ENCODE peak calls at places on chromosomes 4 and X, in nine cellular contexts. Y, F, D, U, L, R, J, K and S are unnamed samples.

GRCh38 chr4:185587444-185588161 is 52.3 kb upstream of the PDLIM3 start:
- DNase-seq in U (peak), K (no peak), R (no peak), D (no peak), L (no peak), F (no peak), Y (no peak), J (no peak), S (peak)

GRCh38 chr4:40946652-40947051 is 196.9 kb downstream of the NSUN7 start:
- DNase-seq in R (no peak), D (no peak), U (no peak), K (no peak), J (no peak), L (no peak), F (no peak), Y (no peak), S (no peak)

GRCh38 chr4:48792348-48793006 is 12.4 kb upstream of the FRYL start:
- DNase-seq in R (no peak), J (no peak), D (no peak), L (no peak), K (no peak), U (no peak), Y (no peak), F (no peak), S (no peak)

GRCh38 chrX:16113978-16114554 is 9.3 kb upstream of the GRPR start:
- DNase-seq in J (no peak), U (no peak), D (no peak), Y (no peak), R (no peak), L (no peak), K (no peak), F (no peak), S (no peak)

GRCh38 chrX:138128025-138128671 is 562.2 kb downstream of the ZIC3 start:
- DNase-seq in Y (no peak), J (peak), F (no peak), D (no peak), K (no peak), L (peak), R (peak), U (no peak), S (peak)

GRCh38 chrX:9656871-9657270 is 108.8 kb downstream of the GPR143 start:
- DNase-seq in R (no peak), D (no peak), U (no peak), J (peak), L (no peak), Y (no peak), F (no peak), K (no peak), S (no peak)

GRCh38 chr4:148651991-148652390 is 209.8 kb upstream of the NR3C2 start:
- DNase-seq in Y (no peak), U (no peak), L (no peak), K (no peak), F (no peak), R (no peak), J (peak), D (no peak), S (no peak)

GRCh38 chrX:150316564-150316963 is 46.6 kb upstream of the MAMLD1 start:
- DNase-seq in Y (no peak), U (no peak), L (no peak), D (peak), F (peak), J (no peak), R (no peak), K (no peak), S (no peak)

GRCh38 chr4:6657242-6658203 is 17.0 kb downstream of the MRFAP1 start:
- DNase-seq in L (no peak), Y (no peak), U (no peak), F (no peak), R (no peak), J (no peak), D (no peak), K (no peak), S (no peak)

GRCh38 chr4:52968696-52969095 is 106.6 kb downstream of the RASL11B start:
- DNase-seq in D (no peak), R (no peak), F (no peak), Y (no peak), K (no peak), L (no peak), U (no peak), J (no peak), S (no peak)

GRCh38 chr4:68176500-68176899 is 46.8 kb upstream of the TMPRSS11F start:
- DNase-seq in F (no peak), R (no peak), Y (no peak), L (no peak), K (no peak), U (no peak), D (no peak), J (peak), S (no peak)

GRCh38 chr4:155703486-155704227 is 37.0 kb downstream of the GUCY1A1 start:
- DNase-seq in L (no peak), D (no peak), F (no peak), J (peak), K (no peak), R (no peak), Y (no peak), U (no peak), S (no peak)

GRCh38 chrX:46333550-46333949 is 211.7 kb downstream of the ZNF674 start:
- DNase-seq in J (peak), Y (no peak), U (no peak), F (no peak), L (no peak), R (no peak), D (no peak), K (peak), S (no peak)

GRCh38 chrX:115968436-115969252 is 201.9 kb upstream of the AGTR2 start:
- DNase-seq in D (peak), F (peak), R (peak), K (no peak), U (no peak), Y (no peak), L (no peak), J (no peak), S (peak)

GRCh38 chr4:2686379-2687265 is 69.5 kb downstream of the TNIP2 start:
- DNase-seq in F (no peak), L (no peak), D (no peak), K (no peak), Y (no peak), J (no peak), U (no peak), R (no peak), S (no peak)

GRCh38 chrX:118685393-118685792 is 42.0 kb upstream of the IL13RA1 start:
- DNase-seq in L (no peak), U (no peak), D (no peak), Y (no peak), F (no peak), R (no peak), K (no peak), J (no peak), S (no peak)

GRCh38 chrX:119984652-119985051 is 41.1 kb upstream of the NKAP start:
- DNase-seq in R (no peak), L (no peak), J (peak), U (no peak), F (no peak), D (no peak), Y (no peak), K (no peak), S (no peak)

GRCh38 chr4:181939199-181939945 is 303.8 kb upstream of the TENM3 start:
- DNase-seq in U (no peak), K (no peak), D (no peak), J (no peak), L (no peak), R (no peak), Y (no peak), F (no peak), S (no peak)

GRCh38 chrX:117996918-117997480 is 119.6 kb downstream of the KLHL13 start:
- DNase-seq in F (no peak), R (no peak), K (no peak), D (no peak), J (peak), L (no peak), U (no peak), Y (no peak), S (no peak)

GRCh38 chrX:132488819-132489255 is at the start of gene MBNL3:
- DNase-seq in Y (no peak), K (peak), R (peak), F (peak), L (peak), U (no peak), D (peak), J (peak), S (no peak)

GRCh38 chr4:21304061-21304541 is 603.8 kb downstream of the PACRGL start:
- DNase-seq in Y (no peak), K (no peak), F (no peak), D (no peak), L (no peak), R (peak), J (no peak), U (no peak), S (peak)

GRCh38 chrX:139077303-139078131 is 366.0 kb upstream of the FGF13 start:
- DNase-seq in D (no peak), L (no peak), K (no peak), F (no peak), R (no peak), J (peak), U (no peak), Y (peak), S (no peak)

GRCh38 chr4:159010563-159011260 is 92.2 kb upstream of the RAPGEF2 start:
- DNase-seq in Y (peak), D (peak), J (peak), R (no peak), K (no peak), F (peak), L (peak), U (no peak), S (no peak)

GRCh38 chr4:56995525-56995924 is 16.8 kb downstream of the POLR2B start:
- DNase-seq in R (no peak), Y (peak), L (peak), K (no peak), J (no peak), D (peak), U (no peak), F (peak), S (no peak)

GRCh38 chr4:20251796-20252655 is at the start of gene SLIT2:
- DNase-seq in U (no peak), D (peak), J (peak), L (peak), Y (no peak), R (peak), F (peak), K (peak), S (peak)

GRCh38 chr4:155610143-155610542 is 56.5 kb upstream of the GUCY1A1 start:
- DNase-seq in J (no peak), D (no peak), R (no peak), U (no peak), L (no peak), Y (no peak), F (no peak), K (no peak), S (no peak)

GRCh38 chr4:186920486-186920885 is 196.8 kb upstream of the FAT1 start:
- DNase-seq in U (no peak), L (no peak), R (no peak), K (no peak), J (no peak), F (no peak), D (no peak), Y (no peak), S (no peak)

GRCh38 chr4:526189-526909 is 27.3 kb downstream of the PIGG start:
- DNase-seq in R (no peak), L (no peak), U (no peak), Y (no peak), K (no peak), D (no peak), F (no peak), J (no peak), S (no peak)

GRCh38 chrX:111088628-111089027 is 7.4 kb upstream of the PAK3 start:
- DNase-seq in Y (no peak), F (no peak), U (no peak), L (no peak), D (no peak), K (no peak), J (no peak), R (no peak), S (no peak)

GRCh38 chr4:123096038-123096437 is 173.6 kb upstream of the NUDT6 start:
- DNase-seq in K (no peak), J (peak), D (no peak), F (no peak), L (no peak), Y (no peak), U (no peak), R (peak), S (no peak)
- TF ChIP-seq CTCF in K (peak), J (peak), D (no peak), F (no peak), L (no peak), Y (peak), U (no peak), R (peak), S (peak)

GRCh38 chr4:83335691-83336090 is 1.0 kb upstream of the HPSE start:
- DNase-seq in J (no peak), K (no peak), D (no peak), F (no peak), L (no peak), R (no peak), Y (no peak), U (no peak), S (no peak)
- TF ChIP-seq CTCF in J (no peak), K (no peak), D (no peak), F (no peak), L (no peak), R (no peak), Y (no peak), U (no peak), S (no peak)

GRCh38 chrX:72037601-72038000 is 94.1 kb downstream of the RTL5 start:
- DNase-seq in F (no peak), R (no peak), Y (no peak), J (no peak), K (no peak), D (no peak), U (no peak), L (no peak), S (no peak)
- TF ChIP-seq CTCF in F (no peak), R (no peak), Y (no peak), J (no peak), K (no peak), D (no peak), U (no peak), L (no peak), S (no peak)

DNA sequence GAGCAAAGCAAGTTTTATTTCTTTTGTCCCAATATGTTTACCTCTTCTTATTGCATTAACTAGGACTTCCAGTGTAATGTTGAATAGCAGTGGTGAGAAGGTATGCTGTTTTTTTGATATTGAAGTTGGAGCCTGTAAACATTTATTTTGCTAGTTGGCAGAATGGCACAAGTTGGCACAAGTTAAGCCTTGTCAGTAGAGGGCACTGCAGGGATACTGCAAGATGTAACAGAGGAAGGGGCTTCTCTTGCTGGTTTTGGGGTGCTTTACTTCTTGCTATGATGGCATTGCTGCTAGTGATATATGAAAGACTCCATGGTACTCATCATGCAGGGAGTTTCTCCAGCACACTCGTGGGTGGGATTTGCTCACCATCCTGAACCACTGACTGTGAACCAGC is 327.3 kb upstream of the ARX start:
- DNase-seq in D (no peak), Y (no peak), R (no peak), J (no peak), U (no peak), K (no peak), L (no peak), F (no peak), S (no peak)
- TF ChIP-seq CTCF in D (no peak), Y (no peak), R (no peak), J (no peak), U (no peak), K (no peak), L (no peak), F (no peak), S (no peak)

GRCh38 chrX:38305971-38306370 is 21.3 kb downstream of the RPGR start:
- DNase-seq in Y (no peak), R (no peak), D (no peak), L (no peak), K (no peak), J (no peak), F (no peak), U (no peak), S (no peak)

GRCh38 chrX:38304010-38304409 is 23.3 kb downstream of the RPGR start:
- DNase-seq in U (no peak), J (peak), L (no peak), K (no peak), D (no peak), R (peak), F (no peak), Y (no peak), S (no peak)
- TF ChIP-seq CTCF in U (no peak), J (peak), L (no peak), K (peak), D (peak), R (peak), F (no peak), Y (peak), S (peak)

GRCh38 chr4:113884655-113885054 is 94.8 kb downstream of the ARSJ start:
- DNase-seq in F (no peak), R (no peak), K (no peak), D (no peak), J (no peak), L (no peak), U (no peak), Y (no peak), S (no peak)
- TF ChIP-seq CTCF in F (no peak), R (no peak), K (no peak), D (no peak), J (no peak), L (no peak), U (no peak), Y (no peak), S (no peak)